ENCODE peak calls at places on chromosome 5, in six cellular contexts. E is mesenchymal stem cell, P is IMR-90, B is H1, U is H9, K is neuronal stem cell. M is an unnamed sample.

GRCh38 chr5:130289132-130290088 is 385.1 kb downstream of the CHSY3 start:
- DNase-seq in E (peak; percentile 24), P (no peak), B (no peak), U (no peak), K (no peak), M (peak; percentile 46)

GRCh38 chr5:99605904-99606303 is 677.1 kb upstream of the CHD1 start:
- DNase-seq in E (no peak), P (no peak), B (no peak), U (no peak), K (no peak), M (no peak)

GRCh38 chr5:14186132-14186830 is 43.1 kb downstream of the TRIO start:
- DNase-seq in E (peak; percentile 48), P (peak; percentile 85), B (no peak), U (no peak), K (no peak), M (no peak)

GRCh38 chr5:55393501-55394175 is 85.8 kb downstream of the MTREX start:
- DNase-seq in E (no peak), P (no peak), B (no peak), U (no peak), K (no peak), M (no peak)

GRCh38 chr5:100828756-100829342 is 74.2 kb downstream of the ST8SIA4 start:
- DNase-seq in E (no peak), P (no peak), B (no peak), U (no peak), K (no peak), M (no peak)

GRCh38 chr5:139651502-139651862 is 3.3 kb downstream of the CXXC5 start:
- DNase-seq in E (peak; percentile 70), P (no peak), B (no peak), U (no peak), K (no peak), M (no peak)

GRCh38 chr5:115306011-115306530 is 9.6 kb upstream of the CCDC112 start:
- DNase-seq in E (no peak), P (no peak), B (no peak), U (no peak), K (no peak), M (no peak)

GRCh38 chr5:169003721-169004481 is 297.0 kb downstream of the SLIT3 start:
- DNase-seq in E (no peak), P (no peak), B (no peak), U (no peak), K (no peak), M (peak; percentile 47)

GRCh38 chr5:31855527-31855862 is 216.6 kb downstream of the PDZD2 start:
- DNase-seq in E (peak; percentile 35), P (no peak), B (no peak), U (no peak), K (no peak), M (no peak)

GRCh38 chr5:14700478-14701436 is 36.2 kb downstream of the OTULIN start:
- DNase-seq in E (no peak), P (no peak), B (no peak), U (no peak), K (no peak), M (no peak)

GRCh38 chr5:174531782-174532191 is 192.6 kb upstream of the MSX2 start:
- DNase-seq in E (peak; percentile 77), P (no peak), B (no peak), U (no peak), K (no peak), M (no peak)

GRCh38 chr5:67451640-67452279 is 255.2 kb upstream of the CD180 start:
- DNase-seq in E (no peak), P (no peak), B (no peak), U (no peak), K (no peak), M (no peak)

GRCh38 chr5:1448511-1449011 is 3.3 kb upstream of the SLC6A3 start:
- DNase-seq in E (no peak), P (no peak), B (no peak), U (no peak), K (no peak), M (no peak)

GRCh38 chr5:156328766-156329165 is 1.8 kb downstream of the SGCD start:
- DNase-seq in E (no peak), P (no peak), B (no peak), U (no peak), K (no peak), M (no peak)

GRCh38 chr5:156332245-156332644 is 5.3 kb downstream of the SGCD start:
- DNase-seq in E (no peak), P (no peak), B (no peak), U (no peak), K (no peak), M (no peak)

GRCh38 chr5:156329197-156329611 is 2.2 kb downstream of the SGCD start:
- DNase-seq in E (no peak), P (no peak), B (no peak), U (no peak), K (no peak), M (no peak)

GRCh38 chr5:156330141-156330870 is 3.3 kb downstream of the SGCD start:
- DNase-seq in E (no peak), P (peak; percentile 54), B (no peak), U (no peak), K (no peak), M (no peak)

DNA sequence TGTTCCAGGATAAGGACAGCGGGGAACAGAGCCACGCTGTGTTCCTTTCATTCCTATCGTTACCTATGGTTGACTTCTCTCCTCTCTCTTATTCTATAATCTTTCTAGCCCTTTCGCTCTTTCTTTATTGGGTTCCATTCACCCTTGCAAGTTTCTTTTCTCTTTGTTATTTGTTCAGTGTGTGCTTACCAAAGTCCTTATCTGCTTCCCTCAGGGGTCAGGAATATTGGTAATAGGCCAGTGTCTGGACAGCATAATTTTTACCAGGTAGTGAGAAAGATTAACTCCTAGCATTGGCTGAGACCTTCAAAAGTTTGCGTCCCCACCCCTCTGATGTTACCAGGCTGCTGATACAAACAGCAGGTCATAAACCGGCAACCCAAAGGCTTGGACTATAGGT is 4.9 kb downstream of the SGCD start:
- DNase-seq in E (no peak), P (no peak), B (no peak), U (no peak), K (no peak), M (no peak)
- H2BK15ac ChIP-seq in E (no peak overlapping the region), P (no peak overlapping the region), B (no peak overlapping the region), U (no peak overlapping the region), K (no peak overlapping the region), M (no peak overlapping the region)

GRCh38 chr5:125485003-125485641 is 738.7 kb upstream of the ZNF608 start:
- DNase-seq in E (peak; percentile 99), P (peak; percentile 97), B (no peak), U (no peak), K (peak; percentile 32), M (peak; percentile 54)

GRCh38 chr5:125481506-125482455 is 735.3 kb upstream of the ZNF608 start:
- DNase-seq in E (no peak), P (no peak), B (no peak), U (no peak), K (no peak), M (peak; percentile 47)

GRCh38 chr5:125483609-125484008 is 737.2 kb upstream of the ZNF608 start:
- DNase-seq in E (no peak), P (no peak), B (no peak), U (no peak), K (no peak), M (no peak)

GRCh38 chr5:125486634-125487033 is 740.2 kb upstream of the ZNF608 start:
- DNase-seq in E (peak; percentile 51), P (peak; percentile 53), B (no peak), U (no peak), K (no peak), M (no peak)

GRCh38 chr5:125484272-125485002 is 738.0 kb upstream of the ZNF608 start:
- DNase-seq in E (peak; percentile 98), P (peak; percentile 93), B (no peak), U (no peak), K (no peak), M (no peak)
- H3K4me2 ChIP-seq in E (peak overlapping the region; percentile 60), P (peak overlapping the region; percentile 71), B (no peak overlapping the region), U (no peak overlapping the region), K (no peak overlapping the region), M (no peak overlapping the region)

GRCh38 chr5:170747357-170747756 is 36.2 kb upstream of the GABRP start:
- DNase-seq in E (no peak), P (no peak), B (no peak), U (peak; percentile 17), K (no peak), M (no peak)

GRCh38 chr5:170746952-170747340 is 36.6 kb upstream of the GABRP start:
- DNase-seq in E (no peak), P (no peak), B (no peak), U (no peak), K (no peak), M (no peak)

GRCh38 chr5:170745481-170746061 is 38.0 kb upstream of the GABRP start:
- DNase-seq in E (peak; percentile 43), P (peak; percentile 12), B (peak; percentile 80), U (peak; percentile 91), K (no peak), M (peak; percentile 93)

GRCh38 chr5:170747851-170748250 is 35.7 kb upstream of the GABRP start:
- DNase-seq in E (peak; percentile 28), P (no peak), B (no peak), U (peak; percentile 74), K (no peak), M (peak; percentile 77)

DNA sequence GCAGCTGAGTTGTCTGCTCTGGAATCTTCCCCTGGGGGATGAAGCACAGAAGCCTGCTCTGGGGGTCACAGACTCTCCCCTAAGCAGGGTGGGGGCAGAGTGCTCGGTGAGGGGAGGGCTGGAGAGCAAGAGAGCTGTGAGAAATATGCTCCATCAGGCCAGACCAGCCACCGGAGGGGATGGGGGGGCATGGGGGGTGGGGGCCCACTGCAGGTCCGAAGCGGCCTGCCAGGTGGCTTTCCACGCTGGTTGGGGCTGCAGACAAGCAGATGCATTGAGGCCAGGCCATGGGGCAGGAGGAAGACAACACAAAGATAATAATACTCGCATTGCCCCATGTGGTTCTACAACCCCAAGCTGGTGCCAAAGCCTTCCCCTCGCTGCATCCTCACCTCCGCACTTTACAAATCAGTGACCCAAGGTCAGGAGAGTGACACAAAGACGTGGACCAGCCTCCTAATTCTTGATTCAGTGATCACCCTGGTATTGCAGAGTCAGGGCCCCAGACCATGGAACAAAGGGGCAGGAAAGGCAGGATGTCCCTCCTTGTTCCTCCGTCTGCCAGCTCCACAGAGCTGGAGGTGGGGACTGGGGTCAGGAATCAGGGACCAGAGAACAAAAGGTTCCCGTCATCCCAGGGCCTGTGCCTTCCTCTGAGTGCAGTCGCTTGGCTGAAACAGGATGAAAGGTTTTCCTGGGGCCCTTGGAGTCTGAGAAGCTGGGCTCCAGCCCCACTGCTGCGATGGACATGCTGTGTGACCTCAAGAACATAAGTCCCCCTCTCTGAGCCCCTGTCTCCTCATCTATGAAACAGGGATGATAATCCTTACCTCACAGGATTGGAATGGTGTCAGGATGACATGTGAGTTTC is 37.2 kb upstream of the GABRP start:
- DNase-seq in E (no peak), P (no peak), B (no peak), U (peak; percentile 40), K (no peak), M (peak; percentile 64)
- H3K4me1 ChIP-seq in E (peaks cover 8% of the 10 kb centered on the region), P (peaks cover 2% of the 10 kb centered on the region), B (peaks cover 23% of the 10 kb centered on the region), U (peaks cover 6% of the 10 kb centered on the region), K (peaks cover 20% of the 10 kb centered on the region), M (peaks cover 2% of the 10 kb centered on the region)

DNA sequence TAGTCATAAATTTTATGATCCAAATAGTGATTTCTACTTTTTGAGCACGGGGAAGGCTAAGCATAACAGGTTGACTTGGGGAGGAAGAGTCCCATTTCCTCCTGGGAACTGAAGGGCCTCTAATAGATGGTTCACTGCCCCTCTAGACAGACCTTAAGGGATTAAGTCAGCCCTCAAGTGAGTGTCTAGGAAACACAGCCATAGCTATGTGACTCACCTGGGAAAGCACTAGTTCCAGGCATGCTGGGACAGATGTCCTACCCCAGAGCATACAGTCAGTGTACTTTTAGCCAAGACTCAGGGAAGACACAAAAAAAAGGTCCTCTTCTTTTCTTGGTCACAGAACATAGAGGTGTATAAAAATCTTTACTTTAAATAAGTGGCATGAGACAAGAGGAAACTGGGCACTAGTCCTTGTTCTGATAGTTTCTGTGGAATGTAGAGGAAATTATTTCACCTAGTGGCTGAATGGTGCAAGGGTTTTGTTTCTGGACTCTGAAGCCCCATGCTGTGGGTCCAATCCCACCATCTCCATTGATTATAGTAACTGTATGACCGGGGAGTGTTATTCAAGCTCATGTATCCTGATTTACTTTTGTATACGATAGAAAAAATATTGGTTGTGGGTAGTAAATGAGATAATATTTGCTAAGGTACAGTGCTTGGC is 86.0 kb downstream of the NREP start:
- DNase-seq in E (no peak), P (peak; percentile 30), B (no peak), U (no peak), K (no peak), M (no peak)
- H2BK15ac ChIP-seq in E (no peak overlapping the region), P (no peak overlapping the region), B (no peak overlapping the region), U (no peak overlapping the region), K (no peak overlapping the region), M (no peak overlapping the region)